ENCODE peak calls at places on chromosome 7, in seven cellular contexts. G is PC-3; F is NT2/D1; O is BE2C; V is CD8-positive, alpha-beta T cell; R is hepatocyte; S is colonic mucosa. D is an unnamed sample. For H3K4me1 and H3K36me3, the result is how much of the 10 kb centered on the place peaks cover.

GRCh38 chr7:10723832-10724231 is 249.8 kb upstream of the PHF14 start:
- DNase-seq in G (no peak), F (no peak), O (no peak), V (no peak), R (no peak), S (no peak), D (no peak)

GRCh38 chr7:72538147-72538546 is 126.0 kb upstream of the CALN1 start:
- DNase-seq in G (no peak), F (no peak), O (no peak), V (no peak), R (no peak), S (no peak), D (no peak)

GRCh38 chr7:153858335-153858734 is 193.9 kb upstream of the DPP6 start:
- DNase-seq in G (no peak), F (no peak), O (no peak), V (no peak), R (no peak), S (no peak), D (no peak)

GRCh38 chr7:6171532-6172330 is 100.7 kb downstream of the CYTH3 start:
- DNase-seq in G (no peak), F (no peak), O (peak), V (no peak), R (no peak), S (no peak), D (no peak)

GRCh38 chr7:55496906-55497305 is 75.4 kb downstream of the VOPP1 start:
- DNase-seq in G (no peak), F (no peak), O (no peak), V (no peak), R (no peak), S (no peak), D (no peak)

GRCh38 chr7:148825338-148825737 is 58.8 kb downstream of the EZH2 start:
- DNase-seq in G (no peak), F (no peak), O (no peak), V (no peak), R (no peak), S (no peak), D (no peak)

GRCh38 chr7:5276611-5277010 is 6.1 kb upstream of the SLC29A4 start:
- DNase-seq in G (no peak), F (no peak), O (peak), V (no peak), R (no peak), S (no peak), D (no peak)

GRCh38 chr7:116552616-116553015 is 27.8 kb downstream of the CAV1 start:
- DNase-seq in G (peak), F (no peak), O (no peak), V (no peak), R (no peak), S (no peak), D (no peak)

GRCh38 chr7:77226357-77226839 is 26.8 kb upstream of the FGL2 start:
- DNase-seq in G (no peak), F (no peak), O (no peak), V (no peak), R (no peak), S (no peak), D (no peak)

GRCh38 chr7:159036916-159037605 is 107.6 kb downstream of the VIPR2 start:
- DNase-seq in G (no peak), F (no peak), O (no peak), V (no peak), R (no peak), S (no peak), D (no peak)

GRCh38 chr7:79930604-79931003 is 204.0 kb upstream of the GNAI1 start:
- DNase-seq in G (peak), F (no peak), O (no peak), V (no peak), R (no peak), S (no peak), D (no peak)

DNA sequence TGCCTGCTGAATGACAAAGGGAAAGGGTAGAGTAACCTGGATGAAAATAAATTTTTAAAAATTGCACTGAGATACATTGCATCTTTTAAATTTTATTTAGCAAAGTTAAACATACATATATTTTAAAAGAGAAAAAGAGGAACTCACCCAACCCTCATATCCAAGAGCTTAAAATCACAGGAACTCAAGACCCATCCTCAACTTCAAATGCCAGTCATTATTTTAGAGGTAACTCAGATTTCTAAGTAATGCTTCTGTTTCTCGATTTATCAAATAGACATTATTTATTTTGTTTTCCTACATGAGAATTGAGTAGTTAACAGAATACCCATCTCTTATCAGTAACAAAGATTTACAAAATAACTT is 32.4 kb upstream of the KMT2E start:
- DNase-seq in G (no peak), F (no peak), O (no peak), V (no peak), R (no peak), S (no peak), D (no peak)
- H3K4me1 ChIP-seq in G (under half), F (under half), O (under half), V (under half), R (half or more), S (under half), D (half or more)

DNA sequence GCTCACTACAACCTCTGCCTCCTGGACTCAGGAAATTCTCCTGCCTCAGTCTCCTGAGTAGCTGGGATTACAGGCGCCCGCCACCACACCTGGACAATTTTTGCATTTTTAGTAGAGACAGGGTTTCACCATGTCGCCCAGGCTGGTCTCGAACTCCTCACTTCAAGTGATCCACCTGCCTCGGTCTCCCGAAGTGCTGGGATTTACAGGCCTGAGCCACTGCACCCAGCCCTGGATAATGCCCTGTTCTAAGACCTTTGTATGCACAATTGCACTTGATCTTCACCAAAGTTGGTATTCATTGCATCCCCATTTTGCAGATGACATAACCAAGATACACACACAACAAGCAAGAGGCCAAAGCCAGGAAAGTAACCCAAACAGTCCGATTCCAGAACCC is 97.7 kb upstream of the CARD11 start:
- DNase-seq in G (no peak), F (no peak), O (no peak), V (no peak), R (no peak), S (no peak), D (no peak)
- H3K36me3 ChIP-seq in G (under half), F (under half), O (under half), V (under half), R (under half), S (under half), D (under half)

DNA sequence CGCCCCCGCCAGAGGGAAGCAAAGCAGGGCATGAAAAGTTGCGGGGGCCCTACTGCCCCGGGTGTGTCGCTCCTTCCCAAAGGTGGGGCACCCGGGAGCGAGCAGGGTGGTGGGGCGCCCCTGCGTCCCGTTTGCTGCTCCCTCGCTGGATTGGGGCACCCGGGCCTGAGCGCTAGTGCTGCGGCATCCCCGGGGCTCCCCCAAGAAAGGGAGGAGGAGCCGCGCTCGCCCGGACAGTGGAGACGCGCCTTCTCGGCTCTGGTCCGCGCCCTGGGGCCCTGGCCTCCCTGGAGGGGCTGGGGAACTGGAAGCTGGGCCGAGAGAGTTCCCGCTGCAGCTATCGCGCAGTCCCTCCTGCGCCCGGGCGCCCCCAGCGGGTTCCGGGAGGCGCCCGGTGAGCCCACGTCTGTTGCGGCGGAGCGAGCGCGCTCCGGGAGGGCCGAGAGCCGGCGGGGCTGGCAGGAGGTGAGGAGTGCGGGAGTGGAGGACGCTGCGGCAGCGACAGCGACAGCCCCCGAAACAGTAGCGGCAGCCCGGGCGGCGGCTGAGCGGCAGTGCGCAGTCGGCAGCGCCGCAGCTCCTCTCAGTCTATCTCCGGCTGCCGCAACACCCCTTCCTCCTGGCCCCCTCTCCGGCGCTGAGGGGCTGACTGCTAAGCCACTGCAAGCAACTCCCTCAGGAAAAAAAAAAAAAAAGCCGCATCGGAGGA is 505 bp upstream of the BMPER start:
- DNase-seq in G (no peak), F (peak), O (peak), V (no peak), R (peak), S (peak), D (peak)
- H3K4me3 ChIP-seq in G (no peak), F (peak), O (peak), V (peak), R (peak), S (peak), D (peak)

GRCh38 chr7:99833289-99833877 is 5.6 kb downstream of the CYP3A43 start:
- DNase-seq in G (no peak), F (no peak), O (no peak), V (no peak), R (peak), S (no peak), D (no peak)
- H3K4me1 ChIP-seq in G (under half), F (under half), O (under half), V (under half), R (under half), S (under half), D (under half)

DNA sequence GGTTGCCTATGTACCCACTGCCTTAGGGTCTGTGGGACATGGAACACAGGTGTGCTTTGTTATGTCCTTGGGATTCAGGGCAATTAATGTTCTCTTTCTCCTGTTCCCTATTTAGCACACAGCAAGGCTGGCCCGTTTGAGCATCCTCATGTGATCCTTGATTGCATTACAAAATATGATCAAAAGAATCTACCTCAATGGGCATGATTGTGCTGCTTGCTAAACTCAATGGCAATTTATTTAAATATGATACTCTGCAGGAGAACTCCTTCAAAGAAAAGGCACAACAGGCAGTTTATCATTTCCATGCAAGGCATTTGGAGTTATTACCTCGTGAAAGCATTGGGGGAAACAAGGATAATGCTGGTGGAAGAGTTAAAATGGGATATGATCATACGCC is 22.5 kb downstream of the TWIST1 start:
- DNase-seq in G (no peak), F (no peak), O (no peak), V (no peak), R (no peak), S (no peak), D (no peak)
- H3K36me3 ChIP-seq in G (under half), F (under half), O (under half), V (under half), R (under half), S (under half), D (under half)

GRCh38 chr7:23467281-23467680 is 3.0 kb downstream of the IGF2BP3 start:
- DNase-seq in G (no peak), F (no peak), O (no peak), V (no peak), R (peak), S (no peak), D (no peak)
- H3K4me3 ChIP-seq in G (peak), F (peak), O (peak), V (no peak), R (peak), S (no peak), D (peak)

GRCh38 chr7:24825931-24826661 is 68.8 kb upstream of the GSDME start:
- DNase-seq in G (peak), F (peak), O (no peak), V (no peak), R (peak), S (peak), D (peak)

GRCh38 chr7:24826662-24827020 is 69.4 kb upstream of the GSDME start:
- DNase-seq in G (no peak), F (no peak), O (no peak), V (no peak), R (no peak), S (no peak), D (no peak)

GRCh38 chr7:24825315-24825917 is 68.2 kb upstream of the GSDME start:
- DNase-seq in G (peak), F (no peak), O (no peak), V (no peak), R (peak), S (no peak), D (peak)

GRCh38 chr7:24824400-24824799 is 67.1 kb upstream of the GSDME start:
- DNase-seq in G (no peak), F (no peak), O (no peak), V (no peak), R (no peak), S (no peak), D (no peak)

DNA sequence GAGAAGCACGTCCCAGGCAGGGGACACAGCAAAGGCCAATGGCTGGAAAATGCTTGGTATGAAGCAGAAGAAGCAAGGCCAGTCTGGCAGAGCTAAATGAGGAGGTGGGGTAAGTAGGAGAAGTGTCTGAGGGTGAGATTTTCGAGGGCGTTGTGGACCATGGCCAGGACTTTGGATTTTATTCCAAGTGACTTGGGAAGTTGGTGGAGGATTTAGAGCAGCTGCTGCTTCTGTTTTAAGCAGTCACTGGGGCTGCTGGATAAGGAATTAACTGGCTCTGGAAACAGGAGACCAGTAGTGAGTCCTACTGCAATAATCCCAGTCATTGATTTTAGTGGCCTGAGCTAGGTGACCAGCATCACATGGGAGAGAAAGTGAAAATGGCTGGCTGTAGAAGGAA is 67.6 kb upstream of the GSDME start:
- DNase-seq in G (no peak), F (no peak), O (no peak), V (no peak), R (no peak), S (no peak), D (no peak)
- H3K4me1 ChIP-seq in G (half or more), F (under half), O (under half), V (half or more), R (half or more), S (under half), D (half or more)

GRCh38 chr7:44050915-44051560 is 6.5 kb downstream of the DBNL start:
- DNase-seq in G (no peak), F (no peak), O (no peak), V (no peak), R (no peak), S (no peak), D (no peak)

GRCh38 chr7:44050121-44050914 is 5.8 kb downstream of the DBNL start:
- DNase-seq in G (no peak), F (no peak), O (no peak), V (no peak), R (no peak), S (no peak), D (no peak)

GRCh38 chr7:44045226-44046014 is 918 bp downstream of the DBNL start:
- DNase-seq in G (no peak), F (no peak), O (no peak), V (no peak), R (no peak), S (no peak), D (no peak)

GRCh38 chr7:44046321-44047061 is 2.0 kb downstream of the DBNL start:
- DNase-seq in G (no peak), F (no peak), O (no peak), V (peak), R (no peak), S (no peak), D (no peak)

GRCh38 chr7:44048031-44048795 is 3.7 kb downstream of the DBNL start:
- DNase-seq in G (no peak), F (no peak), O (no peak), V (no peak), R (no peak), S (no peak), D (peak)
- H3K36me3 ChIP-seq in G (under half), F (half or more), O (under half), V (under half), R (under half), S (under half), D (under half)